ENCODE peak calls at places on chromosomes 13 and 19, in four cellular contexts. V, L, Y and C are unnamed samples.

GRCh38 chr19:35038623-35039512 is 2.7 kb upstream of the HPN start:
- DNase-seq in V (no peak), L (no peak), Y (no peak), C (no peak)

GRCh38 chr13:73720216-73720840 is 413.9 kb downstream of the KLF12 start:
- DNase-seq in V (no peak), L (no peak), Y (no peak), C (no peak)

GRCh38 chr13:43316997-43317396 is 293.6 kb downstream of the DNAJC15 start:
- DNase-seq in V (peak; percentile 42), L (peak; percentile 71), Y (no peak), C (peak; percentile 92)

GRCh38 chr19:3262362-3262761 is 37.9 kb downstream of the CELF5 start:
- DNase-seq in V (no peak), L (no peak), Y (no peak), C (no peak)

GRCh38 chr19:41219924-41220567 is 1.0 kb downstream of the AXL start:
- DNase-seq in V (no peak), L (peak; percentile 50), Y (no peak), C (peak; percentile 38)

GRCh38 chr13:112342841-112343361 is 33.3 kb upstream of the SPACA7 start:
- DNase-seq in V (no peak), L (no peak), Y (no peak), C (no peak)

GRCh38 chr13:113291997-113292862 is 4.8 kb upstream of the LAMP1 start:
- DNase-seq in V (no peak), L (peak; percentile 27), Y (no peak), C (no peak)

GRCh38 chr13:48231080-48231479 is 1.9 kb upstream of the ITM2B start:
- DNase-seq in V (no peak), L (peak; percentile 81), Y (no peak), C (no peak)

GRCh38 chr13:49444517-49445395 is 682 bp downstream of the SETDB2 start:
- DNase-seq in V (no peak), L (peak; percentile 50), Y (no peak), C (no peak)

GRCh38 chr13:79405501-79405830 is 589 bp downstream of the RBM26 start:
- DNase-seq in V (no peak), L (no peak), Y (peak; percentile 47), C (no peak)

GRCh38 chr13:106649495-106649894 is 81.6 kb upstream of the ARGLU1 start:
- DNase-seq in V (no peak), L (peak; percentile 0), Y (no peak), C (no peak)

GRCh38 chr19:47661571-47661970 is 51.7 kb upstream of the EHD2 start:
- DNase-seq in V (no peak), L (peak; percentile 24), Y (no peak), C (no peak)

GRCh38 chr13:32008518-32009175 is 22.9 kb upstream of the FRY start:
- DNase-seq in V (no peak), L (no peak), Y (no peak), C (no peak)

GRCh38 chr13:29587645-29588044 is 7.8 kb downstream of the SLC7A1 start:
- DNase-seq in V (no peak), L (no peak), Y (no peak), C (no peak)

GRCh38 chr13:29849071-29849541 is 1.3 kb downstream of the UBL3 start:
- DNase-seq in V (no peak), L (peak; percentile 12), Y (no peak), C (no peak)

GRCh38 chr19:34757441-34757840 is 15.6 kb downstream of the ZNF599 start:
- DNase-seq in V (no peak), L (no peak), Y (no peak), C (no peak)

GRCh38 chr19:39492788-39493187 is 6.0 kb upstream of the DLL3 start:
- DNase-seq in V (no peak), L (no peak), Y (no peak), C (no peak)

GRCh38 chr19:2253106-2254051 is 2.8 kb downstream of the JSRP1 start:
- DNase-seq in V (no peak), L (no peak), Y (no peak), C (peak; percentile 15)

GRCh38 chr13:92972751-92973150 is 253.9 kb upstream of the GPC6 start:
- DNase-seq in V (no peak), L (no peak), Y (no peak), C (no peak)

GRCh38 chr19:30669329-30670010 is 297.3 kb downstream of the ZNF536 start:
- DNase-seq in V (no peak), L (peak; percentile 43), Y (no peak), C (peak; percentile 83)

GRCh38 chr19:33501957-33502356 is 19.6 kb downstream of the PEPD start:
- DNase-seq in V (no peak), L (no peak), Y (no peak), C (no peak)

GRCh38 chr19:54415901-54416621 is 797 bp downstream of the TTYH1 start:
- DNase-seq in V (no peak), L (no peak), Y (no peak), C (no peak)

GRCh38 chr19:21432590-21432989 is 35.7 kb downstream of the ZNF493 start:
- DNase-seq in V (no peak), L (no peak), Y (no peak), C (no peak)

GRCh38 chr13:97194473-97194872 is 27.7 kb upstream of the MBNL2 start:
- DNase-seq in V (no peak), L (peak; percentile 67), Y (no peak), C (no peak)

GRCh38 chr13:79525458-79525857 is 44.5 kb downstream of the NDFIP2 start:
- DNase-seq in V (no peak), L (peak; percentile 29), Y (no peak), C (peak; percentile 21)